ENCODE peak calls at places on chromosomes 13 and 19, in four cellular contexts. A is omental fat pad, M is NB4, D is fibroblast of pulmonary artery. W is an unnamed sample.

GRCh38 chr13:31556376-31556775 is 182.9 kb upstream of the RXFP2 start:
- DNase-seq in A (no peak), M (no peak), D (peak), W (no peak)

GRCh38 chr19:8665468-8666213 is 33.0 kb downstream of the ACTL9 start:
- DNase-seq in A (no peak), M (peak), D (no peak), W (no peak)

GRCh38 chr13:51585234-51585672 is 991 bp downstream of the WDFY2 start:
- DNase-seq in A (no peak), M (peak), D (peak), W (no peak)

GRCh38 chr19:4057913-4058695 is 8.6 kb downstream of the ZBTB7A start:
- DNase-seq in A (peak), M (peak), D (peak), W (no peak)

GRCh38 chr19:40605201-40605971 is 4.2 kb downstream of the LTBP4 start:
- DNase-seq in A (no peak), M (peak), D (peak), W (no peak)

GRCh38 chr19:41646589-41647204 is 19.8 kb upstream of the CEACAM4 start:
- DNase-seq in A (no peak), M (peak), D (peak), W (no peak)

GRCh38 chr19:3753631-3754410 is 7.7 kb downstream of the APBA3 start:
- DNase-seq in A (no peak), M (no peak), D (no peak), W (no peak)

GRCh38 chr19:5814847-5815246 is 10.0 kb downstream of the NRTN start:
- DNase-seq in A (no peak), M (no peak), D (no peak), W (no peak)

GRCh38 chr13:41565221-41565620 is 107.9 kb downstream of the RGCC start:
- DNase-seq in A (no peak), M (no peak), D (peak), W (no peak)

GRCh38 chr13:76523740-76524382 is 362.3 kb downstream of the KCTD12 start:
- DNase-seq in A (no peak), M (no peak), D (no peak), W (no peak)

GRCh38 chr13:40402931-40403412 is 263.5 kb downstream of the FOXO1 start:
- DNase-seq in A (no peak), M (peak), D (peak), W (no peak)

GRCh38 chr19:20640545-20640944 is 20.8 kb downstream of the ZNF626 start:
- DNase-seq in A (no peak), M (no peak), D (no peak), W (no peak)

GRCh38 chr19:6258812-6259311 is 20.9 kb downstream of the MLLT1 start:
- DNase-seq in A (no peak), M (no peak), D (no peak), W (no peak)

GRCh38 chr13:98349731-98350305 is 172.7 kb upstream of the RNF113B start:
- DNase-seq in A (no peak), M (peak), D (no peak), W (no peak)

GRCh38 chr13:99313473-99313872 is 6.3 kb upstream of the GPR183 start:
- DNase-seq in A (no peak), M (no peak), D (peak), W (no peak)

GRCh38 chr13:77599351-77599750 is 63.8 kb downstream of the SCEL start:
- DNase-seq in A (no peak), M (no peak), D (no peak), W (no peak)

GRCh38 chr19:36051236-36051635 is 2.8 kb downstream of the THAP8 start:
- DNase-seq in A (no peak), M (no peak), D (no peak), W (no peak)
- TF ChIP-seq CTCF in A (no peak), M (no peak), D (peak), W (peak)

DNA sequence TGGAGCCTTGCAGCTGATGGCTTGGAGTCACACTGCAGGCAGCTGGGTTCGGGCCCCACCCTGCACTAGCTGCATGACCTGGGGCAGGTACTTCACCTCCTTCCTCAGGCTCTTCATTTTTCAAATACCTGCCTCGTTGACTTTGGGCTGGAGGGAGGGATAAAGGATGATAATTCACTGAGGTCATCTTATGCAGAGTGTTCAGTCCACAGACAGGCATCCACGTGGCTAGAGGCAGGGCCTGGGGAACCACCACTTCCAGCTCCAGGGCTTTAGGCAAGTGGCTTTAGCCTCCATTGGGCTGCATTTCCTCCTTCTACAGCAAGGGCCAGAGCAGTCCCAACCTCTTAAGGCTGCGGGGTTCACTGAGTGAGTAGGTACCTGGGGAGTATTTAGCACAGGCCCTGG is 84.8 kb downstream of the SIPA1L3 start:
- DNase-seq in A (no peak), M (peak), D (no peak), W (no peak)
- TF ChIP-seq CTCF in A (no peak), M (no peak), D (no peak), W (no peak)

GRCh38 chr13:27622102-27622820 is 569 bp downstream of the POLR1D start:
- DNase-seq in A (no peak), M (no peak), D (peak), W (no peak)
- TF ChIP-seq CTCF in A (no peak), M (no peak), D (peak), W (peak)

DNA sequence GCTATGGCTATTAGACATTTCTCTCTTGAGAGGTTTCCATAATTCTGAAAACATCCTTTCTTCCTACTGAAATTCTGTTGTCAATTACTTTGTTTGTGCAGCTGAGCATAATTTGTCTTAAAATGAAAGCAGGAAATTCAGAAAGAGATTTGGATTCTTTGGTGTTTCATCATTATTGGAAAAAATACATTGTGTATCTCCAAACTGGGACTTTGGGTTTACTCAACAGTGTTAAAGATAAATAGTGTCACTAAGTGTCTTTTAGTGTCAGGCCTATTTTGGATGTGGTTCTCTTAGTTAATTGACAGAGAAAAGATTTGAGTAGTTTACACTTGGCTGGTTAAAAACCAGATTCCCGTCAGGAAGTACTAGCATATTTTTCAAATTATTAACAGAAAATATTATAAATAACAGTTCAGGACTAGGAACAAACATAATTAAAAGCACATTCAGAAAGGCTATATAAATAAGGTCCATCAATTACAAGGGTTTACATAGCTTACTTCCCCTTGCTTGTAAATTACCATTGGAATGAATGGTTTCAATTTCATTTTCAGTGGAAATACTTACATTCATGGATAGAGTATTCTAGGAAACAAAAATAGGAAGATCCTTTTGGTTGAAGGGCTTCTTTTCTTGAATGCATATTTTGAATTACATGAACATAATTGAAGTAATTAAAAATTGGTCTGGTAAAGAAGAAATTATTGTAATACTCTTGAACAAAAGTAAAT is 483.1 kb downstream of the GPC6 start:
- DNase-seq in A (no peak), M (no peak), D (no peak), W (no peak)
- TF ChIP-seq CTCF in A (no peak), M (no peak), D (no peak), W (no peak)

DNA sequence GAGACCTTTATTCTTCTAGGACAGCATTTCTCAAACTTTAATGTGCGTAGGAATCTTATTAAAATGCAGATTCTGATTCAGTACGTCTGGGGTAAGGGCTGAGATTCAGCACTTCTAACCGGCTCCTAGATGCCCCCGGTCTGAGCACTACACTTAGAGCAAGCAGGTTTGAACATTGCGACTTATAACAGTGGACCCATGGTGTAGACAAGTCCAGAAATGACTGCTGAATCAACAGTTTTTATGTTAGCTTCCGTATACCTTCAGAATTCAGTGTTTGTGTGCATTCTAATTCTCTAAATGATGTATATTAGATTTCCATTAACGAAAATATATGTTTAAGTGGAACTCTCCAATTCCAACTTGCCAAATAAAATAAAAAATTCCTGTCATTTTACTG is 17.5 kb upstream of the CPB2 start:
- DNase-seq in A (no peak), M (no peak), D (no peak), W (no peak)
- TF ChIP-seq CTCF in A (no peak), M (no peak), D (no peak), W (no peak)

DNA sequence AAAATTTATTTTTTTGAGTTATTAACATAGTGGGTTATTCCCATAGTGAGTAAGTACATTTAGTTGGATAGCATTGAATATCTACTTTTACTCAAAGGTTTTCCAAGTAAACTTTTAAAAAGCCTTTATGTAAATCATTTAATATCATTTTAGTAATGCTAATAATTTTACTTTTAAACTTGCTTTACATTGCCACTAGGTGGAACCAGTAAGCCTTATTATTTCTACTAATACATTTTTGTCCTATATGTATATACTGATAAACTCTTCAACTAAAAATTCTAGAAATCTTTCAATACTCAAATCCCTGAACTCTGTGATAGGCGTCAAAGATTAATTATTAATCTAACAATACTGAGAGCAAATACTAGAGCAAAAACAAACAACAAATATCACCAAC is 1709.2 kb upstream of the PCDH20 start:
- DNase-seq in A (no peak), M (peak), D (peak), W (no peak)
- TF ChIP-seq CTCF in A (no peak), M (no peak), D (peak), W (peak)

GRCh38 chr19:58007285-58007684 is 4.7 kb upstream of the ZNF606 start:
- DNase-seq in A (no peak), M (peak), D (peak), W (no peak)
- TF ChIP-seq CTCF in A (no peak), M (no peak), D (no peak), W (no peak)

W was measured in progenitor cell of endocrine pancreas.